ENCODE peak calls at places on chromosomes 2 and 18, in nine cellular contexts. One of them, this sample, is unnamed.

GRCh38 chr2:40256649-40257048 is 195.2 kb downstream of the SLC8A1 start:
- DNase-seq in stomach: no peak
- DNase-seq in HCT116: no peak
- DNase-seq in endothelial cell of umbilical vein: peak; percentile 12
- DNase-seq in SK-N-SH: peak; percentile 50
- DNase-seq in sigmoid colon: no peak
- DNase-seq in spleen: no peak
- DNase-seq in GM23338: peak; percentile 87
- DNase-seq in HepG2: peak; percentile 12
- DNase-seq in this sample: no peak

GRCh38 chr2:174450021-174450816 is 36.6 kb downstream of the GPR155 start:
- DNase-seq in HepG2: no peak
- DNase-seq in endothelial cell of umbilical vein: peak; percentile 20
- DNase-seq in GM23338: no peak
- DNase-seq in spleen: no peak
- DNase-seq in stomach: no peak
- DNase-seq in HCT116: no peak
- DNase-seq in SK-N-SH: peak; percentile 31
- DNase-seq in sigmoid colon: no peak
- DNase-seq in this sample: no peak

GRCh38 chr18:27685807-27686412 is 491.0 kb downstream of the CDH2 start:
- DNase-seq in HepG2: peak; percentile 14
- DNase-seq in GM23338: peak; percentile 72
- DNase-seq in HCT116: peak; percentile 18
- DNase-seq in stomach: peak; percentile 36
- DNase-seq in sigmoid colon: no peak
- DNase-seq in spleen: no peak
- DNase-seq in endothelial cell of umbilical vein: peak; percentile 40
- DNase-seq in SK-N-SH: peak; percentile 16
- DNase-seq in this sample: no peak

GRCh38 chr2:198054299-198054698 is 249.9 kb downstream of the PLCL1 start:
- DNase-seq in stomach: peak; percentile 34
- DNase-seq in SK-N-SH: peak; percentile 22
- DNase-seq in GM23338: peak; percentile 74
- DNase-seq in sigmoid colon: no peak
- DNase-seq in HCT116: peak; percentile 1
- DNase-seq in spleen: no peak
- DNase-seq in endothelial cell of umbilical vein: peak; percentile 43
- DNase-seq in HepG2: peak; percentile 10
- DNase-seq in this sample: peak; percentile 19

GRCh38 chr2:191836471-191836852 is 10.4 kb downstream of the CAVIN2 start:
- DNase-seq in stomach: no peak
- DNase-seq in GM23338: no peak
- DNase-seq in spleen: no peak
- DNase-seq in HepG2: no peak
- DNase-seq in endothelial cell of umbilical vein: no peak
- DNase-seq in SK-N-SH: no peak
- DNase-seq in HCT116: no peak
- DNase-seq in sigmoid colon: no peak
- DNase-seq in this sample: no peak

GRCh38 chr2:176080540-176081355 is 3.0 kb downstream of the EVX2 start:
- DNase-seq in stomach: no peak
- DNase-seq in sigmoid colon: peak; percentile 90
- DNase-seq in GM23338: peak; percentile 51
- DNase-seq in HepG2: no peak
- DNase-seq in spleen: no peak
- DNase-seq in endothelial cell of umbilical vein: no peak
- DNase-seq in SK-N-SH: peak; percentile 43
- DNase-seq in HCT116: no peak
- DNase-seq in this sample: no peak

GRCh38 chr2:219155054-219155644 is 5.5 kb downstream of the NHEJ1 start:
- DNase-seq in SK-N-SH: peak; percentile 73
- DNase-seq in sigmoid colon: no peak
- DNase-seq in endothelial cell of umbilical vein: peak; percentile 61
- DNase-seq in spleen: no peak
- DNase-seq in HCT116: peak; percentile 78
- DNase-seq in stomach: peak; percentile 35
- DNase-seq in GM23338: peak; percentile 94
- DNase-seq in HepG2: peak; percentile 83
- DNase-seq in this sample: no peak

GRCh38 chr2:169089182-169089581 is 19.8 kb downstream of the DHRS9 start:
- DNase-seq in spleen: no peak
- DNase-seq in HepG2: no peak
- DNase-seq in HCT116: no peak
- DNase-seq in endothelial cell of umbilical vein: no peak
- DNase-seq in GM23338: no peak
- DNase-seq in sigmoid colon: no peak
- DNase-seq in SK-N-SH: no peak
- DNase-seq in stomach: no peak
- DNase-seq in this sample: no peak

GRCh38 chr2:209922116-209922515 is 80.3 kb upstream of the RPE start:
- DNase-seq in stomach: no peak
- DNase-seq in GM23338: no peak
- DNase-seq in endothelial cell of umbilical vein: no peak
- DNase-seq in SK-N-SH: no peak
- DNase-seq in HepG2: no peak
- DNase-seq in HCT116: no peak
- DNase-seq in spleen: no peak
- DNase-seq in sigmoid colon: no peak
- DNase-seq in this sample: no peak

GRCh38 chr2:59233910-59234309 is 992.8 kb upstream of the FANCL start:
- DNase-seq in SK-N-SH: no peak
- DNase-seq in stomach: no peak
- DNase-seq in GM23338: no peak
- DNase-seq in HCT116: no peak
- DNase-seq in HepG2: no peak
- DNase-seq in sigmoid colon: no peak
- DNase-seq in spleen: no peak
- DNase-seq in endothelial cell of umbilical vein: no peak
- DNase-seq in this sample: no peak

GRCh38 chr18:55069497-55069896 is 110.2 kb upstream of the CCDC68 start:
- DNase-seq in HepG2: no peak
- DNase-seq in HCT116: no peak
- DNase-seq in stomach: no peak
- DNase-seq in SK-N-SH: no peak
- DNase-seq in spleen: no peak
- DNase-seq in sigmoid colon: no peak
- DNase-seq in endothelial cell of umbilical vein: no peak
- DNase-seq in GM23338: no peak
- DNase-seq in this sample: no peak

GRCh38 chr2:1673160-1673944 is 71.0 kb downstream of the PXDN start:
- DNase-seq in spleen: no peak
- DNase-seq in endothelial cell of umbilical vein: no peak
- DNase-seq in HCT116: no peak
- DNase-seq in GM23338: no peak
- DNase-seq in stomach: peak; percentile 11
- DNase-seq in SK-N-SH: no peak
- DNase-seq in sigmoid colon: peak; percentile 59
- DNase-seq in HepG2: no peak
- DNase-seq in this sample: no peak

GRCh38 chr2:9744256-9745004 is 98.8 kb upstream of the TAF1B start:
- DNase-seq in HCT116: no peak
- DNase-seq in stomach: no peak
- DNase-seq in endothelial cell of umbilical vein: no peak
- DNase-seq in GM23338: no peak
- DNase-seq in HepG2: no peak
- DNase-seq in SK-N-SH: peak; percentile 83
- DNase-seq in sigmoid colon: no peak
- DNase-seq in spleen: no peak
- DNase-seq in this sample: no peak

GRCh38 chr2:55759271-55759921 is 65.8 kb upstream of the PNPT1 start:
- DNase-seq in endothelial cell of umbilical vein: no peak
- DNase-seq in stomach: no peak
- DNase-seq in HCT116: no peak
- DNase-seq in HepG2: no peak
- DNase-seq in SK-N-SH: no peak
- DNase-seq in spleen: no peak
- DNase-seq in sigmoid colon: no peak
- DNase-seq in GM23338: peak; percentile 40
- DNase-seq in this sample: no peak

GRCh38 chr2:161136696-161137324 is 23.4 kb upstream of the TANK start:
- DNase-seq in GM23338: no peak
- DNase-seq in SK-N-SH: no peak
- DNase-seq in stomach: no peak
- DNase-seq in spleen: no peak
- DNase-seq in sigmoid colon: no peak
- DNase-seq in endothelial cell of umbilical vein: peak; percentile 90
- DNase-seq in HepG2: no peak
- DNase-seq in HCT116: peak; percentile 44
- DNase-seq in this sample: no peak

GRCh38 chr2:206728277-206729199 is 10.3 kb upstream of the DYTN start:
- DNase-seq in endothelial cell of umbilical vein: no peak
- DNase-seq in spleen: no peak
- DNase-seq in HepG2: peak; percentile 39
- DNase-seq in GM23338: no peak
- DNase-seq in sigmoid colon: no peak
- DNase-seq in stomach: no peak
- DNase-seq in SK-N-SH: no peak
- DNase-seq in HCT116: peak; percentile 1
- DNase-seq in this sample: no peak

GRCh38 chr18:59783138-59783537 is 85.9 kb upstream of the CCBE1 start:
- DNase-seq in sigmoid colon: no peak
- DNase-seq in spleen: no peak
- DNase-seq in SK-N-SH: peak; percentile 68
- DNase-seq in GM23338: peak; percentile 83
- DNase-seq in endothelial cell of umbilical vein: peak; percentile 30
- DNase-seq in HCT116: peak; percentile 85
- DNase-seq in stomach: no peak
- DNase-seq in HepG2: peak; percentile 72
- DNase-seq in this sample: no peak

GRCh38 chr2:203122317-203122998 is 107.8 kb downstream of the NBEAL1 start:
- DNase-seq in stomach: no peak
- DNase-seq in sigmoid colon: no peak
- DNase-seq in SK-N-SH: peak; percentile 9
- DNase-seq in spleen: no peak
- DNase-seq in HepG2: peak; percentile 34
- DNase-seq in GM23338: peak; percentile 8
- DNase-seq in HCT116: no peak
- DNase-seq in endothelial cell of umbilical vein: peak; percentile 12
- DNase-seq in this sample: no peak
- H3K4me1 ChIP-seq in stomach: no peaks in the 10 kb centered on the region
- H3K4me1 ChIP-seq in sigmoid colon: no peaks in the 10 kb centered on the region
- H3K4me1 ChIP-seq in SK-N-SH: peaks cover 6% of the 10 kb centered on the region
- H3K4me1 ChIP-seq in spleen: no peaks in the 10 kb centered on the region
- H3K4me1 ChIP-seq in HepG2: peaks cover 9% of the 10 kb centered on the region
- H3K4me1 ChIP-seq in GM23338: no peaks in the 10 kb centered on the region
- H3K4me1 ChIP-seq in HCT116: no peaks in the 10 kb centered on the region
- H3K4me1 ChIP-seq in endothelial cell of umbilical vein: no peaks in the 10 kb centered on the region
- H3K4me1 ChIP-seq in this sample: no peaks in the 10 kb centered on the region

GRCh38 chr2:79097843-79098242 is 10.1 kb upstream of the REG1B start:
- DNase-seq in spleen: no peak
- DNase-seq in HCT116: no peak
- DNase-seq in sigmoid colon: no peak
- DNase-seq in endothelial cell of umbilical vein: no peak
- DNase-seq in GM23338: peak; percentile 5
- DNase-seq in SK-N-SH: no peak
- DNase-seq in stomach: no peak
- DNase-seq in HepG2: no peak
- DNase-seq in this sample: no peak
- TF ChIP-seq CTCF in spleen: no peak
- TF ChIP-seq CTCF in HCT116: no peak
- TF ChIP-seq CTCF in sigmoid colon: no peak
- TF ChIP-seq CTCF in endothelial cell of umbilical vein: no peak
- TF ChIP-seq CTCF in GM23338: peak; percentile 35
- TF ChIP-seq CTCF in SK-N-SH: no peak
- TF ChIP-seq CTCF in stomach: no peak
- TF ChIP-seq CTCF in HepG2: no peak
- TF ChIP-seq CTCF in this sample: no peak

GRCh38 chr2:237744270-237744612 is 54.3 kb upstream of the RBM44 start:
- DNase-seq in SK-N-SH: no peak
- DNase-seq in sigmoid colon: no peak
- DNase-seq in spleen: no peak
- DNase-seq in HCT116: no peak
- DNase-seq in stomach: no peak
- DNase-seq in endothelial cell of umbilical vein: no peak
- DNase-seq in HepG2: no peak
- DNase-seq in GM23338: no peak
- DNase-seq in this sample: no peak

GRCh38 chr2:237745250-237745613 is 53.3 kb upstream of the RBM44 start:
- DNase-seq in sigmoid colon: no peak
- DNase-seq in GM23338: no peak
- DNase-seq in HCT116: no peak
- DNase-seq in SK-N-SH: no peak
- DNase-seq in stomach: no peak
- DNase-seq in spleen: no peak
- DNase-seq in endothelial cell of umbilical vein: no peak
- DNase-seq in HepG2: no peak
- DNase-seq in this sample: no peak

GRCh38 chr2:237743024-237743423 is 55.6 kb upstream of the RBM44 start:
- DNase-seq in SK-N-SH: no peak
- DNase-seq in GM23338: no peak
- DNase-seq in HepG2: no peak
- DNase-seq in endothelial cell of umbilical vein: no peak
- DNase-seq in sigmoid colon: no peak
- DNase-seq in spleen: no peak
- DNase-seq in HCT116: no peak
- DNase-seq in stomach: no peak
- DNase-seq in this sample: no peak

GRCh38 chr2:237743561-237744269 is 54.9 kb upstream of the RBM44 start:
- DNase-seq in stomach: no peak
- DNase-seq in endothelial cell of umbilical vein: peak; percentile 68
- DNase-seq in HCT116: no peak
- DNase-seq in HepG2: peak; percentile 97
- DNase-seq in spleen: no peak
- DNase-seq in sigmoid colon: no peak
- DNase-seq in SK-N-SH: no peak
- DNase-seq in GM23338: peak; percentile 14
- DNase-seq in this sample: no peak

DNA sequence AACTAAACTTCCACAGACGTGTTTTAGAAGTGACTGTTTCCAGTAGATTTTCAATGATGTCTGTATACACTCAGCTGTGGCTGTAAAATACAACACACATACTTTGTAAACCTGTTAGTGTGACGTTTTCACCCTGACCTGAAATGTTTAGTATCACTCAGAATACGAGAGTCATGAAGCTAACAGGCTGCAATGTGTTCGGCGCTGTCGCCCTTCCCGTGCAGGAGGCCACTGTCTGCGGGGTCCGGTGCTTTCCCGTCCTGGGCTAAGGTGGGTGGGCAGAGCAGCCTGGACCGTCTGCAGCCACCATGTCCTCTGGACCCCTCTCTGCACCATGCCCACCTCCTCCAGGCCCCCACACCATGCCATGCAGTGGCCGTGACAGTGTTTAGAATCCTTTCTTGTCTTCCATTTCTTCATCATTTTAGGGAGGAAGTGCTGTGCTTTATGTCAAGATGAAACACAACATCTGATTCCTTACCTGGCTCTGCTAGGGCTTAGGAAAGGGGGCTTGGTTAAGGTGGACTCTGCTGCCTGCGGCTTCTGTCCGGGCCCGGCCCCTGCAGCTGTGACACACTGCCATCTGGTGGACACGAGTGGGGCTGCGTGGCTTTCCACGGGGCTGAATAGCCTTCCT is 53.8 kb upstream of the RBM44 start:
- DNase-seq in spleen: peak; percentile 94
- DNase-seq in HCT116: peak; percentile 23
- DNase-seq in SK-N-SH: peak; percentile 92
- DNase-seq in sigmoid colon: peak; percentile 88
- DNase-seq in GM23338: peak; percentile 77
- DNase-seq in HepG2: peak; percentile 62
- DNase-seq in endothelial cell of umbilical vein: peak; percentile 86
- DNase-seq in stomach: peak; percentile 83
- DNase-seq in this sample: peak; percentile 63
- TF ChIP-seq POLR2AphosphoS5 in spleen: peak; percentile 67
- TF ChIP-seq POLR2AphosphoS5 in HCT116: no peak
- TF ChIP-seq POLR2AphosphoS5 in SK-N-SH: no peak
- TF ChIP-seq POLR2AphosphoS5 in sigmoid colon: no peak
- TF ChIP-seq POLR2AphosphoS5 in GM23338: no peak
- TF ChIP-seq POLR2AphosphoS5 in HepG2: no peak
- TF ChIP-seq POLR2AphosphoS5 in endothelial cell of umbilical vein: peak; percentile 47
- TF ChIP-seq POLR2AphosphoS5 in stomach: no peak
- TF ChIP-seq POLR2AphosphoS5 in this sample: peak; percentile 55

GRCh38 chr18:62784338-62784965 is 69.1 kb downstream of the PHLPP1 start:
- DNase-seq in spleen: no peak
- DNase-seq in sigmoid colon: no peak
- DNase-seq in stomach: no peak
- DNase-seq in GM23338: no peak
- DNase-seq in endothelial cell of umbilical vein: no peak
- DNase-seq in HCT116: no peak
- DNase-seq in HepG2: no peak
- DNase-seq in SK-N-SH: no peak
- DNase-seq in this sample: no peak
- H3K4me1 ChIP-seq in spleen: peaks cover 9% of the 10 kb centered on the region
- H3K4me1 ChIP-seq in sigmoid colon: no peaks in the 10 kb centered on the region
- H3K4me1 ChIP-seq in stomach: no peaks in the 10 kb centered on the region
- H3K4me1 ChIP-seq in GM23338: peaks cover 92% of the 10 kb centered on the region
- H3K4me1 ChIP-seq in endothelial cell of umbilical vein: no peaks in the 10 kb centered on the region
- H3K4me1 ChIP-seq in HCT116: peaks cover 17% of the 10 kb centered on the region
- H3K4me1 ChIP-seq in HepG2: peaks cover 81% of the 10 kb centered on the region
- H3K4me1 ChIP-seq in SK-N-SH: peaks cover 38% of the 10 kb centered on the region
- H3K4me1 ChIP-seq in this sample: peaks cover 5% of the 10 kb centered on the region